ENCODE peak calls at places on chromosomes 13 and 19, in six cellular contexts. O is K562, N is HepG2, D is HCT116, J is H1, T is GM12878. Z is an unnamed sample.

GRCh38 chr13:74290324-74290773 is 156.1 kb upstream of the KLF12 start:
- DNase-seq in T (no peak), O (no peak), D (peak), N (peak), J (no peak), Z (no peak)

GRCh38 chr13:112619730-112620639 is 32.0 kb upstream of the TUBGCP3 start:
- DNase-seq in D (peak), T (no peak), J (no peak), O (peak), N (no peak), Z (no peak)

GRCh38 chr19:1167687-1168561 is 6.1 kb downstream of the SBNO2 start:
- DNase-seq in N (no peak), D (no peak), J (no peak), O (no peak), T (no peak), Z (no peak)

GRCh38 chr19:48879025-48879572 is 6.9 kb downstream of the PPP1R15A start:
- DNase-seq in D (no peak), J (no peak), O (no peak), N (no peak), T (no peak), Z (no peak)

GRCh38 chr13:44176173-44176572 is 197.5 kb upstream of the SERP2 start:
- DNase-seq in D (no peak), O (no peak), T (no peak), J (no peak), N (no peak), Z (no peak)

GRCh38 chr13:76527041-76527440 is 359.2 kb downstream of the KCTD12 start:
- DNase-seq in N (no peak), O (no peak), D (no peak), T (no peak), J (no peak), Z (no peak)

GRCh38 chr19:42411581-42412178 is 15.5 kb downstream of the LIPE start:
- DNase-seq in T (no peak), O (no peak), N (no peak), D (no peak), J (no peak), Z (no peak)

GRCh38 chr13:98581971-98582702 is 5.2 kb upstream of the STK24 start:
- DNase-seq in N (no peak), T (no peak), J (no peak), O (no peak), D (no peak), Z (no peak)

GRCh38 chr13:57375876-57376275 is 208.9 kb downstream of the PRR20E start:
- DNase-seq in O (no peak), T (no peak), N (no peak), D (no peak), J (no peak), Z (no peak)

GRCh38 chr19:19204181-19204580 is 967 bp upstream of the NR2C2AP start:
- DNase-seq in T (no peak), J (no peak), N (no peak), O (no peak), D (no peak), Z (no peak)

GRCh38 chr13:23752111-23753001 is 136.8 kb downstream of the MIPEP start:
- DNase-seq in N (no peak), D (no peak), T (peak), O (no peak), J (no peak), Z (no peak)

GRCh38 chr19:45913874-45914830 is at the start of gene NANOS2:
- DNase-seq in T (no peak), J (peak), O (peak), D (peak), N (peak), Z (peak)

GRCh38 chr13:67043901-67044300 is 186.2 kb downstream of the PCDH9 start:
- DNase-seq in T (no peak), D (no peak), J (no peak), O (no peak), N (no peak), Z (no peak)

GRCh38 chr13:49367640-49368431 is 76.0 kb downstream of the CAB39L start:
- DNase-seq in N (no peak), J (no peak), D (no peak), T (no peak), O (no peak), Z (peak)

DNA sequence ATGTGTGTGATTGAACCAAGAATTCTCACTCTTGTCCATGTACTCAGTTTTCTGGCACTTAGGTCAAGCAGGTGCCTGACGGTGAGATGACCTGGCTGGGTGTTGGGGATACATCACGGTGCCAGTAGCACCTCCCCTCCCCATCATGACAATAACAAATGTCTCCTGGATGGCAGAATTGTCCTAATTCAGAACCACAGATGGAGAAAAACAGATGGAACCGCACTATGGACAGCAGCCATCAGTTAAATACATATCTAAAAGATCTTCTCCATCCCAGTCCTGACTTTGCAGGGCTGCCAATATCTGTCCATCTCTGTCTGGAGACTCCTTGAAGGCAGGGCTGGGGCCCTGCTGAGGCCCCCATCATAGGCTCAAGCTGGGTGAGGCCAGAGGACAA is 126.9 kb downstream of the PTPRS start:
- DNase-seq in N (no peak), D (no peak), O (no peak), J (no peak), T (no peak), Z (no peak)
- H3K4me3 ChIP-seq in N (no peak), D (no peak), O (no peak), J (no peak), T (no peak), Z (no peak)

DNA sequence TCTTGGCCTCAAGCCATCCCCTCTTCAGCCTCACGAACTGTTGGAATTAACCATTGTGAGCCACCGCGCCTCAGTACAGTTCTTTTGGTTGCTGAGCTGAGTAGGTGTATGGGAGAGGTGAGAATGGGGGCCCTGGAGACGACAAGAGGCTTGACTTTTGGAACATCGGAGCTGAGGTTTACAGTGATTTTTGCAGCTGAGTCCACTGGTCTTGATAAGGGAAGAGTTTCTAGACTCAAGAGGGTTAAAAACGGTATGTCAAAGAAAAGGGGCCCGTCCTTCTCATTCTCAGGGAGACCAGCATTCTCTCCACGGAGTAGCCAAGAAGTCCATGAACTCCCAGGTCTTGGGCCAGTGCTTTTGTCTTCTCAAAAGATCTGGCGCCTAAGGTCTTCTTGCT is 6.5 kb upstream of the QTRT1 start:
- DNase-seq in J (no peak), D (no peak), N (no peak), O (no peak), T (no peak), Z (no peak)
- TF ChIP-seq ZNF274 in J (no peak), D (no peak), N (no peak), O (no peak), T (no peak), Z (no peak)

DNA sequence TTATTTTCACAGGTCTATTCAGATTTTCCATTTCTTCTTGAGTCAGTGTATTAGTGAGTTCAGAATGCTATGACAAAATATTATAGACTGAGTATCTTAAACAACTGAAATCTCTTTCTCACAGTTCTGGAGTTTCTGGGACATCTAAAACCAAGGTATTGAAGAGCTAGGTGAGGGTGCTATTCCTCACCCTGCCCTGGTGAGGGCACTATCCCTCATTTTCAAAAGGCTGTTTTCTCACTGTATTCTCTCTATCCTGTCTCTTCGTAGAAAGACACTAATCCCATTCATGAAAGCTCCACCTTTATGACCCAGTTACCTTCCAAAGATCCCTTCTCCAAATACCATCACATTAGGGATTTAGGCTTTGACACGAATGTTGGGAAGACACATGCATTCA is 1617.1 kb downstream of the PCDH9 start:
- DNase-seq in J (no peak), T (no peak), D (peak), O (no peak), N (peak), Z (peak)
- H3K4me3 ChIP-seq in J (no peak), T (no peak), D (no peak), O (no peak), N (no peak), Z (no peak)

GRCh38 chr19:30667227-30667626 is 295.0 kb downstream of the ZNF536 start:
- DNase-seq in T (no peak), O (no peak), D (no peak), N (no peak), J (no peak), Z (no peak)
- TF ChIP-seq ZNF274 in T (no peak), O (no peak), D (no peak), N (no peak), J (no peak), Z (no peak)

GRCh38 chr13:97139704-97140103 is 82.4 kb upstream of the MBNL2 start:
- DNase-seq in T (no peak), O (no peak), J (no peak), D (no peak), N (no peak), Z (no peak)

GRCh38 chr13:97140611-97141010 is 81.5 kb upstream of the MBNL2 start:
- DNase-seq in T (no peak), D (no peak), N (no peak), J (no peak), O (no peak), Z (no peak)

GRCh38 chr13:97141564-97142005 is 80.5 kb upstream of the MBNL2 start:
- DNase-seq in J (peak), D (peak), N (peak), O (peak), T (peak), Z (peak)

GRCh38 chr13:97145057-97145456 is 77.1 kb upstream of the MBNL2 start:
- DNase-seq in J (no peak), O (no peak), N (no peak), D (no peak), T (no peak), Z (no peak)

DNA sequence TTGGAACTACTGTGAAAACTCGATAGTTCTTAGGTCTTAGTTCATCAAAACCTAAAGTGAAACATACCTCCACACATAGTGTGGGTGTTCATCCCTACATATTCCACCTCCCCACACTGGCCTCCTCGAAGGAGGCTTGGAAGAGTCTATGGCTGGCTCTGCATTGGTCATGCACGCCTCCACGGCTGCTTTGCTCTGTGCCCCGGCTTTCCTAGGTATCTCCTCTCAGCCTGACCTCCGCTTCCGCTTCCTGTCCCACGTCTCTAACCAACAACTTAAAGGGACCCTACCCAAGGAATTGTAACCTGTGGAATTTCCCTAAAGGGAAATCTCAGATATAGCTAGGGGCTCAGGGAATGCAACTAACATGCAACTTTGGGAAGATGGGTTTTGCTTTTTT is 79.7 kb upstream of the MBNL2 start:
- DNase-seq in T (no peak), J (no peak), O (peak), D (peak), N (peak), Z (no peak)
- H3K4me3 ChIP-seq in T (no peak), J (no peak), O (peak), D (peak), N (peak), Z (no peak)

GRCh38 chr19:16779539-16780163 is 49.5 kb upstream of the SIN3B start:
- DNase-seq in T (no peak), N (no peak), O (no peak), J (no peak), D (no peak), Z (no peak)
- TF ChIP-seq ZNF274 in T (no peak), N (no peak), O (no peak), J (no peak), D (no peak), Z (no peak)

Z was measured in NT2/D1.